ENCODE peak calls at places on chromosomes 4 and X, in ten cellular contexts. V is GM23248; X is fibroblast of pulmonary artery; I is H54; F is A549; O is stimulated activated CD4-positive, alpha-beta T cell treated with anti-CD3 and anti-CD28 coated beads, Interleukin-15, amount 100 ng/mL, for 1 hour; N is CD8-positive, alpha-beta T cell; K is neural progenitor cell; U is T follicular helper cell; T is neural crest cell. P is an unnamed sample.

GRCh38 chr4:23476514-23477090 is 413.2 kb downstream of the PPARGC1A start:
- DNase-seq in I (no peak), N (no peak), T (no peak), K (no peak), X (no peak), O (no peak), V (no peak), U (no peak), F (no peak), P (no peak)

GRCh38 chrX:12567857-12568256 is 223.4 kb upstream of the PRPS2 start:
- DNase-seq in O (no peak), N (no peak), K (peak), T (no peak), V (peak), X (peak), U (no peak), F (peak), I (no peak), P (no peak)

GRCh38 chr4:3037957-3038451 is 36.3 kb downstream of the HTT-AS start:
- DNase-seq in X (peak), T (no peak), N (no peak), O (no peak), V (peak), F (no peak), K (no peak), U (no peak), I (no peak), P (no peak)

GRCh38 chr4:73648478-73648877 is 28.2 kb upstream of the RASSF6 start:
- DNase-seq in V (no peak), T (no peak), K (no peak), N (no peak), U (no peak), I (no peak), F (no peak), X (no peak), O (no peak), P (no peak)

GRCh38 chr4:4761128-4761991 is 98.1 kb upstream of the MSX1 start:
- DNase-seq in T (peak), I (no peak), K (peak), V (peak), N (no peak), O (no peak), X (no peak), F (no peak), U (no peak), P (no peak)

GRCh38 chrX:46029777-46030176 is 515.4 kb downstream of the ZNF674 start:
- DNase-seq in U (no peak), V (no peak), K (no peak), F (no peak), O (no peak), I (no peak), T (no peak), N (no peak), X (no peak), P (no peak)

GRCh38 chr4:75512336-75513211 is 1.6 kb downstream of the RCHY1 start:
- DNase-seq in K (peak), I (no peak), O (no peak), F (no peak), U (no peak), N (no peak), T (no peak), V (peak), X (peak), P (no peak)

GRCh38 chr4:112885897-112886296 is 163.6 kb upstream of the ANK2 start:
- DNase-seq in V (no peak), K (peak), N (no peak), X (no peak), I (no peak), O (no peak), F (no peak), U (no peak), T (no peak), P (no peak)

GRCh38 chrX:10615931-10616780 is 4.2 kb downstream of the MID1 start:
- DNase-seq in U (no peak), N (no peak), O (no peak), K (peak), V (peak), T (no peak), I (no peak), F (peak), X (peak), P (no peak)

GRCh38 chrX:123217077-123217476 is 33.0 kb downstream of the GRIA3 start:
- DNase-seq in I (no peak), F (no peak), V (peak), U (no peak), K (no peak), X (peak), N (no peak), O (no peak), T (no peak), P (no peak)

GRCh38 chrX:287670-288069 is 6.5 kb downstream of the PLCXD1 start:
- DNase-seq in K (no peak), T (no peak), U (no peak), X (no peak), F (no peak), N (no peak), V (no peak), O (no peak), I (no peak), P (no peak)

GRCh38 chr4:14383652-14384051 is 618.6 kb upstream of the CPEB2 start:
- DNase-seq in X (no peak), I (no peak), T (no peak), O (no peak), F (no peak), N (no peak), K (no peak), U (no peak), V (no peak), P (no peak)

GRCh38 chrX:53435997-53436396 is 1.8 kb upstream of the HSD17B10 start:
- DNase-seq in K (peak), F (peak), X (peak), I (peak), U (peak), O (peak), N (peak), V (peak), T (peak), P (peak)

GRCh38 chr4:37830640-37831039 is 4.2 kb downstream of the PGM2 start:
- DNase-seq in U (no peak), K (no peak), N (no peak), T (no peak), O (no peak), X (no peak), V (no peak), F (no peak), I (no peak), P (no peak)

GRCh38 chr4:77044458-77045124 is 31.2 kb downstream of the CCNI start:
- DNase-seq in K (peak), N (no peak), I (no peak), U (no peak), V (peak), X (peak), T (no peak), O (no peak), F (peak), P (no peak)

GRCh38 chr4:8768357-8768999 is 103.2 kb downstream of the HMX1 start:
- DNase-seq in F (no peak), I (no peak), V (no peak), T (no peak), K (no peak), O (no peak), X (no peak), U (no peak), N (no peak), P (no peak)

GRCh38 chrX:124337916-124338315 is 5.5 kb downstream of the TEX13D start:
- DNase-seq in X (no peak), I (no peak), K (no peak), T (no peak), F (no peak), O (no peak), V (no peak), N (no peak), U (no peak), P (no peak)

GRCh38 chrX:75522565-75523411 is at the start of gene ZDHHC15:
- DNase-seq in K (peak), N (no peak), I (no peak), X (peak), U (peak), O (peak), F (no peak), T (peak), V (peak), P (peak)

GRCh38 chr4:186204103-186204559 is 12.8 kb downstream of the CYP4V2 start:
- DNase-seq in O (no peak), F (no peak), T (no peak), N (no peak), I (no peak), U (no peak), X (peak), V (no peak), K (no peak), P (no peak)

GRCh38 chr4:53490965-53491622 is 100.2 kb downstream of the LNX1 start:
- DNase-seq in X (peak), I (no peak), N (no peak), F (peak), U (no peak), V (peak), T (no peak), O (no peak), K (peak), P (no peak)

GRCh38 chrX:21741869-21742701 is 15.8 kb downstream of the SMPX start:
- DNase-seq in T (no peak), V (no peak), X (no peak), I (no peak), F (no peak), N (no peak), O (no peak), U (no peak), K (no peak), P (no peak)

GRCh38 chr4:40280586-40280985 is 54.5 kb upstream of the CHRNA9 start:
- DNase-seq in K (no peak), I (no peak), N (no peak), O (no peak), V (no peak), U (no peak), T (no peak), F (no peak), X (no peak), P (no peak)

GRCh38 chr4:38034986-38035882 is 75.0 kb downstream of the PTTG2 start:
- DNase-seq in U (peak), F (peak), K (peak), I (peak), V (peak), O (no peak), N (no peak), X (peak), T (peak), P (peak)

GRCh38 chrX:120014354-120015129 is 62.9 kb downstream of the RHOXF2B start:
- DNase-seq in N (no peak), V (no peak), I (no peak), F (no peak), O (no peak), U (no peak), K (no peak), X (no peak), T (no peak), P (no peak)

GRCh38 chr4:36280555-36280954 is 861 bp upstream of the DTHD1 start:
- DNase-seq in X (no peak), F (no peak), T (no peak), K (peak), U (no peak), I (no peak), O (no peak), N (no peak), V (no peak), P (no peak)

P was measured in T-helper 9 cell.